ENCODE peak calls at places on chromosomes 13 and 19, in nine cellular contexts. One of them, this sample, is unnamed.
A peak's percentile ranks its signal among the peaks of the same experiment; 100 is the strongest.

GRCh38 chr19:33194527-33194883 is 375 bp downstream of the LRP3 start:
- DNase-seq in thoracic aorta: no peak
- DNase-seq in thyroid gland: peak; percentile 20
- DNase-seq in CD4-positive, CD25-positive, alpha-beta regulatory T cell: no peak
- DNase-seq in GM23248: peak; percentile 55
- DNase-seq in astrocyte: no peak
- DNase-seq in cardiac muscle cell: peak; percentile 46
- DNase-seq in effector memory CD4-positive, alpha-beta T cell: no peak
- DNase-seq in small intestine: no peak
- DNase-seq in this sample: no peak

GRCh38 chr13:75643693-75644092 is 7.6 kb downstream of the LMO7 start:
- DNase-seq in thoracic aorta: no peak
- DNase-seq in thyroid gland: no peak
- DNase-seq in CD4-positive, CD25-positive, alpha-beta regulatory T cell: no peak
- DNase-seq in GM23248: no peak
- DNase-seq in astrocyte: no peak
- DNase-seq in cardiac muscle cell: no peak
- DNase-seq in effector memory CD4-positive, alpha-beta T cell: no peak
- DNase-seq in small intestine: no peak
- DNase-seq in this sample: no peak

GRCh38 chr13:42999491-42999890 is 7.5 kb upstream of the EPSTI1 start:
- DNase-seq in thoracic aorta: no peak
- DNase-seq in thyroid gland: no peak
- DNase-seq in CD4-positive, CD25-positive, alpha-beta regulatory T cell: no peak
- DNase-seq in GM23248: no peak
- DNase-seq in astrocyte: no peak
- DNase-seq in cardiac muscle cell: no peak
- DNase-seq in effector memory CD4-positive, alpha-beta T cell: no peak
- DNase-seq in small intestine: no peak
- DNase-seq in this sample: no peak

GRCh38 chr13:32734511-32734910 is 148.3 kb downstream of the PDS5B start:
- DNase-seq in thoracic aorta: no peak
- DNase-seq in thyroid gland: no peak
- DNase-seq in CD4-positive, CD25-positive, alpha-beta regulatory T cell: no peak
- DNase-seq in GM23248: peak; percentile 82
- DNase-seq in astrocyte: peak; percentile 80
- DNase-seq in cardiac muscle cell: peak; percentile 3
- DNase-seq in effector memory CD4-positive, alpha-beta T cell: no peak
- DNase-seq in small intestine: no peak
- DNase-seq in this sample: no peak

GRCh38 chr19:4473708-4474503 is 1.8 kb downstream of the HDGFL2 start:
- DNase-seq in thoracic aorta: no peak
- DNase-seq in thyroid gland: peak; percentile 32
- DNase-seq in CD4-positive, CD25-positive, alpha-beta regulatory T cell: no peak
- DNase-seq in GM23248: peak; percentile 59
- DNase-seq in astrocyte: no peak
- DNase-seq in cardiac muscle cell: no peak
- DNase-seq in effector memory CD4-positive, alpha-beta T cell: no peak
- DNase-seq in small intestine: no peak
- DNase-seq in this sample: no peak

GRCh38 chr13:46602531-46602930 is 49.6 kb downstream of the LRCH1 start:
- DNase-seq in thoracic aorta: no peak
- DNase-seq in thyroid gland: no peak
- DNase-seq in CD4-positive, CD25-positive, alpha-beta regulatory T cell: no peak
- DNase-seq in GM23248: no peak
- DNase-seq in astrocyte: no peak
- DNase-seq in cardiac muscle cell: no peak
- DNase-seq in effector memory CD4-positive, alpha-beta T cell: no peak
- DNase-seq in small intestine: no peak
- DNase-seq in this sample: no peak

GRCh38 chr19:49553451-49554271 is 25.9 kb downstream of the RCN3 start:
- DNase-seq in thoracic aorta: no peak
- DNase-seq in thyroid gland: no peak
- DNase-seq in CD4-positive, CD25-positive, alpha-beta regulatory T cell: peak; percentile 47
- DNase-seq in GM23248: peak; percentile 94
- DNase-seq in astrocyte: peak; percentile 71
- DNase-seq in cardiac muscle cell: no peak
- DNase-seq in effector memory CD4-positive, alpha-beta T cell: no peak
- DNase-seq in small intestine: peak; percentile 93
- DNase-seq in this sample: no peak

GRCh38 chr19:53132231-53132991 is at the start of gene ZNF415:
- DNase-seq in thoracic aorta: peak; percentile 25
- DNase-seq in thyroid gland: peak; percentile 88
- DNase-seq in CD4-positive, CD25-positive, alpha-beta regulatory T cell: peak; percentile 26
- DNase-seq in GM23248: peak; percentile 96
- DNase-seq in astrocyte: peak; percentile 54
- DNase-seq in cardiac muscle cell: peak; percentile 92
- DNase-seq in effector memory CD4-positive, alpha-beta T cell: no peak
- DNase-seq in small intestine: peak; percentile 76
- DNase-seq in this sample: no peak

GRCh38 chr13:50893211-50893852 is 16.3 kb upstream of the RNASEH2B start:
- DNase-seq in thoracic aorta: no peak
- DNase-seq in thyroid gland: no peak
- DNase-seq in CD4-positive, CD25-positive, alpha-beta regulatory T cell: peak; percentile 91
- DNase-seq in GM23248: peak; percentile 45
- DNase-seq in astrocyte: peak; percentile 16
- DNase-seq in cardiac muscle cell: no peak
- DNase-seq in effector memory CD4-positive, alpha-beta T cell: no peak
- DNase-seq in small intestine: peak; percentile 33
- DNase-seq in this sample: no peak

GRCh38 chr13:30334663-30335386 is 27.5 kb upstream of the KATNAL1 start:
- DNase-seq in thoracic aorta: no peak
- DNase-seq in thyroid gland: no peak
- DNase-seq in CD4-positive, CD25-positive, alpha-beta regulatory T cell: peak; percentile 65
- DNase-seq in GM23248: peak; percentile 18
- DNase-seq in astrocyte: no peak
- DNase-seq in cardiac muscle cell: peak; percentile 31
- DNase-seq in effector memory CD4-positive, alpha-beta T cell: no peak
- DNase-seq in small intestine: peak; percentile 52
- DNase-seq in this sample: no peak

GRCh38 chr19:4694211-4694987 is 24.3 kb upstream of the MYDGF start:
- DNase-seq in thoracic aorta: no peak
- DNase-seq in thyroid gland: peak; percentile 27
- DNase-seq in CD4-positive, CD25-positive, alpha-beta regulatory T cell: no peak
- DNase-seq in GM23248: peak; percentile 85
- DNase-seq in astrocyte: peak; percentile 97
- DNase-seq in cardiac muscle cell: no peak
- DNase-seq in effector memory CD4-positive, alpha-beta T cell: no peak
- DNase-seq in small intestine: no peak
- DNase-seq in this sample: peak; percentile 90

GRCh38 chr13:111385182-111385857 is 64.9 kb downstream of the TEX29 start:
- DNase-seq in thoracic aorta: no peak
- DNase-seq in thyroid gland: no peak
- DNase-seq in CD4-positive, CD25-positive, alpha-beta regulatory T cell: no peak
- DNase-seq in GM23248: no peak
- DNase-seq in astrocyte: no peak
- DNase-seq in cardiac muscle cell: no peak
- DNase-seq in effector memory CD4-positive, alpha-beta T cell: no peak
- DNase-seq in small intestine: no peak
- DNase-seq in this sample: no peak

GRCh38 chr13:94073006-94073744 is 406.3 kb downstream of the DCT start:
- DNase-seq in thoracic aorta: no peak
- DNase-seq in thyroid gland: no peak
- DNase-seq in CD4-positive, CD25-positive, alpha-beta regulatory T cell: no peak
- DNase-seq in GM23248: peak; percentile 89
- DNase-seq in astrocyte: peak; percentile 96
- DNase-seq in cardiac muscle cell: peak; percentile 12
- DNase-seq in effector memory CD4-positive, alpha-beta T cell: no peak
- DNase-seq in small intestine: no peak
- DNase-seq in this sample: no peak

GRCh38 chr19:20367811-20368294 is 197.7 kb downstream of the ZNF737 start:
- DNase-seq in thoracic aorta: no peak
- DNase-seq in thyroid gland: peak; percentile 78
- DNase-seq in CD4-positive, CD25-positive, alpha-beta regulatory T cell: no peak
- DNase-seq in GM23248: no peak
- DNase-seq in astrocyte: no peak
- DNase-seq in cardiac muscle cell: peak; percentile 52
- DNase-seq in effector memory CD4-positive, alpha-beta T cell: no peak
- DNase-seq in small intestine: no peak
- DNase-seq in this sample: no peak

GRCh38 chr19:46015961-46016425 is 6.9 kb downstream of the PGLYRP1 start:
- DNase-seq in thoracic aorta: no peak
- DNase-seq in thyroid gland: no peak
- DNase-seq in CD4-positive, CD25-positive, alpha-beta regulatory T cell: peak; percentile 62
- DNase-seq in GM23248: peak; percentile 30
- DNase-seq in astrocyte: no peak
- DNase-seq in cardiac muscle cell: peak; percentile 28
- DNase-seq in effector memory CD4-positive, alpha-beta T cell: peak; percentile 23
- DNase-seq in small intestine: no peak
- DNase-seq in this sample: no peak

GRCh38 chr19:49588370-49589122 is 2.4 kb upstream of the PRR12 start:
- DNase-seq in thoracic aorta: no peak
- DNase-seq in thyroid gland: no peak
- DNase-seq in CD4-positive, CD25-positive, alpha-beta regulatory T cell: peak; percentile 45
- DNase-seq in GM23248: no peak
- DNase-seq in astrocyte: no peak
- DNase-seq in cardiac muscle cell: no peak
- DNase-seq in effector memory CD4-positive, alpha-beta T cell: no peak
- DNase-seq in small intestine: no peak
- DNase-seq in this sample: no peak

DNA sequence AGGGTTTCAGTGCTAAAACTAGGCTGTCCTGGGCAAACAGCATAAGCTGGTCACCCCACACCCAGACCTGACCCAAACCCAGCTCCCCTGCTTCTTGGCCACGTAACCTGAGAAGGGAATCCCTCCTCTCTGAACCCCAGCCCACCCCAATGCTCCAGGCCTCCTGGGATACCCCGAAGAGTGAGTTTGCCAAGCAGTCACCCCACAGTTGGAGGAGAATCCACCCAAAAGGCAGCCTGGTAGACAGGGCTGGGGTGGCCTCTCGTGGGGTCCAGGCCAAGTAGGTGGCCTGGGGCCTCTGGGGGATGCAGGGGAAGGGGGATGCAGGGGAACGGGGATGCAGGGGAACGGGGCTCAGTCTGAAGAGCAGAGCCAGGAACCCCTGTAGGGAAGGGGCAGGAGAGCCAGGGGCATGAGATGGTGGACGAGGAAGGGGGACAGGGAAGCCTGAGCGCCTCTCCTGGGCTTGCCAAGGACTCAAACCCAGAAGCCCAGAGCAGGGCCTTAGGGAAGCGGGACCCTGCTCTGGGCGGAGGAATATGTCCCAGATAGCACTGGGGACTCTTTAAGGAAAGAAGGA is 2.8 kb downstream of the PPP1R12C start:
- DNase-seq in thoracic aorta: no peak
- DNase-seq in thyroid gland: no peak
- DNase-seq in CD4-positive, CD25-positive, alpha-beta regulatory T cell: no peak
- DNase-seq in GM23248: no peak
- DNase-seq in astrocyte: no peak
- DNase-seq in cardiac muscle cell: no peak
- DNase-seq in effector memory CD4-positive, alpha-beta T cell: no peak
- DNase-seq in small intestine: no peak
- DNase-seq in this sample: no peak
- H3K4me3 ChIP-seq in thoracic aorta: peak overlapping the region; percentile 75
- H3K4me3 ChIP-seq in thyroid gland: no peak overlapping the region
- H3K4me3 ChIP-seq in CD4-positive, CD25-positive, alpha-beta regulatory T cell: no peak overlapping the region
- H3K4me3 ChIP-seq in GM23248: no peak overlapping the region
- H3K4me3 ChIP-seq in astrocyte: no peak overlapping the region
- H3K4me3 ChIP-seq in cardiac muscle cell: no peak overlapping the region
- H3K4me3 ChIP-seq in effector memory CD4-positive, alpha-beta T cell: no peak overlapping the region
- H3K4me3 ChIP-seq in small intestine: no peak overlapping the region
- H3K4me3 ChIP-seq in this sample: no peak overlapping the region

GRCh38 chr13:24745861-24746617 is 17.9 kb upstream of the RNF17 start:
- DNase-seq in thoracic aorta: no peak
- DNase-seq in thyroid gland: no peak
- DNase-seq in CD4-positive, CD25-positive, alpha-beta regulatory T cell: no peak
- DNase-seq in GM23248: peak; percentile 12
- DNase-seq in astrocyte: no peak
- DNase-seq in cardiac muscle cell: no peak
- DNase-seq in effector memory CD4-positive, alpha-beta T cell: no peak
- DNase-seq in small intestine: no peak
- DNase-seq in this sample: no peak

GRCh38 chr13:24744247-24744646 is 19.7 kb upstream of the RNF17 start:
- DNase-seq in thoracic aorta: no peak
- DNase-seq in thyroid gland: no peak
- DNase-seq in CD4-positive, CD25-positive, alpha-beta regulatory T cell: no peak
- DNase-seq in GM23248: no peak
- DNase-seq in astrocyte: no peak
- DNase-seq in cardiac muscle cell: no peak
- DNase-seq in effector memory CD4-positive, alpha-beta T cell: no peak
- DNase-seq in small intestine: no peak
- DNase-seq in this sample: no peak

GRCh38 chr13:24746618-24747247 is 17.2 kb upstream of the RNF17 start:
- DNase-seq in thoracic aorta: no peak
- DNase-seq in thyroid gland: no peak
- DNase-seq in CD4-positive, CD25-positive, alpha-beta regulatory T cell: no peak
- DNase-seq in GM23248: peak; percentile 35
- DNase-seq in astrocyte: no peak
- DNase-seq in cardiac muscle cell: peak; percentile 57
- DNase-seq in effector memory CD4-positive, alpha-beta T cell: no peak
- DNase-seq in small intestine: no peak
- DNase-seq in this sample: no peak

GRCh38 chr13:24747248-24748151 is 16.5 kb upstream of the RNF17 start:
- DNase-seq in thoracic aorta: no peak
- DNase-seq in thyroid gland: no peak
- DNase-seq in CD4-positive, CD25-positive, alpha-beta regulatory T cell: peak; percentile 49
- DNase-seq in GM23248: peak; percentile 36
- DNase-seq in astrocyte: peak; percentile 2
- DNase-seq in cardiac muscle cell: peak; percentile 47
- DNase-seq in effector memory CD4-positive, alpha-beta T cell: no peak
- DNase-seq in small intestine: no peak
- DNase-seq in this sample: no peak

DNA sequence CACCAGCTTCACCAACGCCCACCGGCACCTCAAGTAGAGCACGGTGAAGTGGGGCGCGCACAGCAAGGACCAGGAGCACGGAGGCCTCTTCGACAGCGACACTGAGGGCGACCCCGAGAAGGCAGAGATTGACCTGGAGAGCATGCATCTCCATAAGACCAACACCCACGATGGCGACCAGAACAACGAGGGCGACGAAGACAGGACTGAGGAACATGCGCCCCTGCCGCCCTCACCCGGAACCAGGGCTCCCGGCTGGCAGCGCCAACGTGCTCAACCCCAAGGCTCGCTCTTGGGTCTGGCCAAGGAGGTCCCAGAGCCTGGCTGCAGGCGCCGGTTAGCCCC is 18.5 kb upstream of the RNF17 start:
- DNase-seq in thoracic aorta: no peak
- DNase-seq in thyroid gland: no peak
- DNase-seq in CD4-positive, CD25-positive, alpha-beta regulatory T cell: no peak
- DNase-seq in GM23248: no peak
- DNase-seq in astrocyte: no peak
- DNase-seq in cardiac muscle cell: no peak
- DNase-seq in effector memory CD4-positive, alpha-beta T cell: no peak
- DNase-seq in small intestine: no peak
- DNase-seq in this sample: no peak
- H3K27me3 ChIP-seq in thoracic aorta: no peaks in the 10 kb centered on the region
- H3K27me3 ChIP-seq in thyroid gland: no peaks in the 10 kb centered on the region
- H3K27me3 ChIP-seq in CD4-positive, CD25-positive, alpha-beta regulatory T cell: peaks cover 5% of the 10 kb centered on the region
- H3K27me3 ChIP-seq in GM23248: peaks cover 61% of the 10 kb centered on the region
- H3K27me3 ChIP-seq in astrocyte: peaks cover 31% of the 10 kb centered on the region
- H3K27me3 ChIP-seq in cardiac muscle cell: peaks cover 78% of the 10 kb centered on the region
- H3K27me3 ChIP-seq in effector memory CD4-positive, alpha-beta T cell: peaks cover 3% of the 10 kb centered on the region
- H3K27me3 ChIP-seq in small intestine: peaks cover 24% of the 10 kb centered on the region
- H3K27me3 ChIP-seq in this sample: peaks cover 50% of the 10 kb centered on the region

GRCh38 chr13:52449323-52450011 is 967 bp downstream of the VPS36 start:
- DNase-seq in thoracic aorta: no peak
- DNase-seq in thyroid gland: no peak
- DNase-seq in CD4-positive, CD25-positive, alpha-beta regulatory T cell: no peak
- DNase-seq in GM23248: no peak
- DNase-seq in astrocyte: no peak
- DNase-seq in cardiac muscle cell: no peak
- DNase-seq in effector memory CD4-positive, alpha-beta T cell: no peak
- DNase-seq in small intestine: peak; percentile 75
- DNase-seq in this sample: no peak
- H3K4me3 ChIP-seq in thoracic aorta: peak overlapping the region; percentile 80
- H3K4me3 ChIP-seq in thyroid gland: peak overlapping the region; percentile 31
- H3K4me3 ChIP-seq in CD4-positive, CD25-positive, alpha-beta regulatory T cell: peak overlapping the region; percentile 98
- H3K4me3 ChIP-seq in GM23248: peak overlapping the region; percentile 99
- H3K4me3 ChIP-seq in astrocyte: peak overlapping the region; percentile 90
- H3K4me3 ChIP-seq in cardiac muscle cell: peak overlapping the region; percentile 62
- H3K4me3 ChIP-seq in effector memory CD4-positive, alpha-beta T cell: peak overlapping the region; percentile 96
- H3K4me3 ChIP-seq in small intestine: peak overlapping the region; percentile 69
- H3K4me3 ChIP-seq in this sample: peak overlapping the region; percentile 71

GRCh38 chr19:51258165-51258564 is 7.3 kb downstream of the SIGLECL1 start:
- DNase-seq in thoracic aorta: no peak
- DNase-seq in thyroid gland: no peak
- DNase-seq in CD4-positive, CD25-positive, alpha-beta regulatory T cell: peak; percentile 44
- DNase-seq in GM23248: no peak
- DNase-seq in astrocyte: no peak
- DNase-seq in cardiac muscle cell: no peak
- DNase-seq in effector memory CD4-positive, alpha-beta T cell: no peak
- DNase-seq in small intestine: no peak
- DNase-seq in this sample: no peak
- H3K27me3 ChIP-seq in thoracic aorta: no peaks in the 10 kb centered on the region
- H3K27me3 ChIP-seq in thyroid gland: no peaks in the 10 kb centered on the region
- H3K27me3 ChIP-seq in CD4-positive, CD25-positive, alpha-beta regulatory T cell: peaks cover 4% of the 10 kb centered on the region
- H3K27me3 ChIP-seq in GM23248: peaks cover 3% of the 10 kb centered on the region
- H3K27me3 ChIP-seq in astrocyte: no peaks in the 10 kb centered on the region
- H3K27me3 ChIP-seq in cardiac muscle cell: no peaks in the 10 kb centered on the region
- H3K27me3 ChIP-seq in effector memory CD4-positive, alpha-beta T cell: no peaks in the 10 kb centered on the region
- H3K27me3 ChIP-seq in small intestine: no peaks in the 10 kb centered on the region
- H3K27me3 ChIP-seq in this sample: no peaks in the 10 kb centered on the region